ENCODE peak calls at places on chromosomes 16 and 17, in four cellular contexts. D is H1, E is HepG2, P is GM12878. B is an unnamed sample. For H4K20me1, the result is how much of the 10 kb centered on the place peaks cover.

GRCh38 chr16:28863929-28864886 is 565 bp downstream of the SH2B1 start:
- DNase-seq in D (no peak), E (no peak), P (no peak), B (peak)

GRCh38 chr16:31874354-31875111 is 926 bp downstream of the ZNF267 start:
- DNase-seq in D (no peak), E (peak), P (peak), B (no peak)

GRCh38 chr17:540632-541031 is 174.0 kb downstream of the VPS53 start:
- DNase-seq in D (no peak), E (no peak), P (no peak), B (no peak)

GRCh38 chr17:15265131-15265530 is at the start of gene PMP22:
- DNase-seq in D (no peak), E (no peak), P (no peak), B (peak)

GRCh38 chr16:24539850-24540484 is 601 bp downstream of the RBBP6 start:
- DNase-seq in D (no peak), E (no peak), P (no peak), B (peak)

GRCh38 chr16:14071576-14072271 is 605 bp downstream of the MRTFB start:
- DNase-seq in D (no peak), E (peak), P (no peak), B (peak)

GRCh38 chr17:35809855-35810461 is 674 bp downstream of the TAF15 start:
- DNase-seq in D (no peak), E (no peak), P (no peak), B (no peak)

GRCh38 chr16:60717808-60718207 is 1318.4 kb downstream of the CDH8 start:
- DNase-seq in D (no peak), E (no peak), P (no peak), B (no peak)

GRCh38 chr16:87227651-87228015 is 89.6 kb downstream of the C16orf95 start:
- DNase-seq in D (no peak), E (no peak), P (no peak), B (peak)

GRCh38 chr17:43211123-43211479 is 574 bp upstream of the TMEM106A start:
- DNase-seq in D (no peak), E (no peak), P (no peak), B (no peak)

GRCh38 chr17:33962857-33963655 is 292.0 kb upstream of the CCL2 start:
- DNase-seq in D (no peak), E (no peak), P (peak), B (no peak)

GRCh38 chr17:64019486-64020067 is 856 bp downstream of the ICAM2 start:
- DNase-seq in D (no peak), E (no peak), P (peak), B (no peak)

GRCh38 chr17:55340726-55341125 is 76.0 kb downstream of the HLF start:
- DNase-seq in D (no peak), E (no peak), P (no peak), B (no peak)

GRCh38 chr17:75344664-75345063 is 55.4 kb upstream of the SLC25A19 start:
- DNase-seq in D (no peak), E (no peak), P (no peak), B (peak)

GRCh38 chr17:40953876-40954275 is 12.9 kb downstream of the KRT39 start:
- DNase-seq in D (no peak), E (no peak), P (no peak), B (no peak)

GRCh38 chr17:6536053-6536452 is 20.3 kb downstream of the PITPNM3 start:
- DNase-seq in D (no peak), E (no peak), P (no peak), B (no peak)

GRCh38 chr17:33871720-33872535 is 383.2 kb upstream of the CCL2 start:
- DNase-seq in D (no peak), E (no peak), P (no peak), B (no peak)

GRCh38 chr16:84574191-84574590 is 43.7 kb downstream of the COTL1 start:
- DNase-seq in D (no peak), E (no peak), P (no peak), B (peak)

GRCh38 chr16:4561565-4561964 is 5.4 kb downstream of the C16orf96 start:
- DNase-seq in D (no peak), E (no peak), P (no peak), B (no peak)

GRCh38 chr16:4566144-4566543 is 10.0 kb downstream of the C16orf96 start:
- DNase-seq in D (no peak), E (no peak), P (peak), B (no peak)

GRCh38 chr16:4570086-4570485 is 13.9 kb downstream of the C16orf96 start:
- DNase-seq in D (no peak), E (no peak), P (no peak), B (no peak)

GRCh38 chr16:4564661-4565267 is 8.6 kb downstream of the C16orf96 start:
- DNase-seq in D (no peak), E (no peak), P (no peak), B (no peak)
- H4K20me1 ChIP-seq in D (under half), E (under half), P (under half), B (under half)

DNA sequence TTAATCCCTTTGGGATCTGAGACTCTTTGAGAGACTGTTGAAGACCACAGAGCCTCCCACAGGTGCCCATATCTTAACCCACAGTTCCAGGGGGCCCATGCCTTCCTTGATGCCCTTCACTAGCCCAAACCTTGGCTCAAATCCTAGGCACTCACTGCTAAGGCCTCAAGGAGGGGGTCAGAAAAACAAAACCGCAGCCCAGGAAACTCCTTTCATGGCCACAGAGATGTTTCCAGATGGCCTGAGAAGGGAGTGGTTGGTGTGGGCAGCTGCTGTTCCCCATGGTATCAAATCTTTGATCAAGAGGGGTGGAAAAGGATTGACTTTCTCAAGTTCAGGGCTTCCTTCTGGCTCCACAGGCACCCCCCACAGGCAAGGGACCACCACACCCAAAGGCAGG is 44.7 kb downstream of the CDH1 start:
- DNase-seq in D (no peak), E (no peak), P (no peak), B (no peak)
- TF ChIP-seq CREB1 in D (no peak), E (no peak), P (no peak), B (no peak)

GRCh38 chr17:72414967-72415853 is 294.4 kb downstream of the SOX9 start:
- DNase-seq in D (no peak), E (no peak), P (no peak), B (no peak)
- H3K27ac ChIP-seq in D (no peak), E (peak), P (no peak), B (no peak)

DNA sequence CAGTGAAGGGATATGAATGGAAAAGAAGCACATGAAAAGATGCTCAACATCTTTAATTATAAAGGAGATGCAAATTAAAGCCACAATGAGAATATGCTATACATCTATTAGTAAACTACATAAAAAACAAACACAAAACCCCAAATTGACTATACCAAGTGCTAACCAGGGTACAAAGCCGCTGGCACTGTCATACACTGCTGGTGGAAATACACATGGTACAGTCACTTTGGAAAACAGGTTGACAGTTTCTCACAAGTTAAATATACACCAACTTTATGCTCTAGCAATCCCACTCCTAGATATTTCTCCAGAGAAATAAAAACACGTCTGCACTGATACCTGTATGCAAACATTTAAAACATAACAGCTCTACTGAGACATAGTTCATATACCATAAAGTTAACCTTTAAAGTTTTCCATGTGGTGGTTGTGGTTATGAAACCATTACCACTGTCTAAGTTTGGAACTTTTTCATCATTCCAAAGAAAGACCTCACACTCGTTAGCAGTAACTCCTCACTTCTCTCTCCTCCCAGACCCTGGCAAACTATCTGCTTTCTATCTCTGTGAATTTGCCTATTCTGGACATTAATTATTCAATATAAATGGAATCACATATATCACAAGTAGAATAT is 42.7 kb downstream of the ADGRG5 start:
- DNase-seq in D (no peak), E (no peak), P (no peak), B (no peak)
- H4K20me1 ChIP-seq in D (under half), E (under half), P (under half), B (under half)

DNA sequence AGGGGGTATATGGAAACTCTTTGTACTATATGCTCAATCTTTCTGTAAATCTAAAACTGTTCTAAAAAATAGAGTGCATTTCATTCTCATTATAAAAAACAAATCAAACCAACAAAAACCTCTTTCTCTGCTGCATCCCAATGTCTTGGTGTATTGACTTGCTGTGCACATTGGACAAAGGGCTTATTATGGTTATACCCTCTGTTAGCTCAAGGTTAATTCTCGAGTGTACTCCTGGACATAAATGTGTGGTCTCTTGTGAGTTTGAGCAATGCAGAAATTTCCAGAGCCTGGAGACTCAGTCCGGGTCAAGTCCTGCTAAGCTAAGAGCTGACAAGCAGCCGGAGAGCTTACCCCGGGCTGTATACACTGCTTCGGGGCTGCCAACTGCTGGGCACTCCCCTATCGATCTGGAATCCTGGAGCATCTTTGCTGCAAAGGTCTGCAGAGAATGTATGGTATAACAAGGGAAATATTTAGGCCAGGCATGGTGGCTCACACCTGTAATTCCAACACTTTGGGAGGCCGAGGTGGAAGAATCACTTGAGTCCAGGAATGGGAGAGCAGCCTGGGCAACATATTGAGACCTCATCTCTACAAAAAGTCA is 66.2 kb upstream of the BRD7 start:
- DNase-seq in D (no peak), E (peak), P (no peak), B (no peak)
- TF ChIP-seq CREB1 in D (no peak), E (no peak), P (no peak), B (no peak)

B was measured in GM23338.